ENCODE peak calls at places on chromosomes 2 and 18, in four cellular contexts. One of them, this sample, is unnamed.

GRCh38 chr2:11128258-11128951 is 26.9 kb upstream of the SLC66A3 start:
- DNase-seq in A549: no peak
- DNase-seq in H1: no peak
- DNase-seq in stomach: no peak
- DNase-seq in this sample: no peak

GRCh38 chr2:102891261-102891660 is 129.4 kb downstream of the TMEM182 start:
- DNase-seq in A549: no peak
- DNase-seq in H1: no peak
- DNase-seq in stomach: no peak
- DNase-seq in this sample: no peak

GRCh38 chr2:137237055-137237454 is 471.7 kb downstream of the THSD7B start:
- DNase-seq in A549: no peak
- DNase-seq in H1: no peak
- DNase-seq in stomach: no peak
- DNase-seq in this sample: no peak

GRCh38 chr2:221969087-221969829 is 329.5 kb downstream of the PAX3 start:
- DNase-seq in A549: peak
- DNase-seq in H1: no peak
- DNase-seq in stomach: peak
- DNase-seq in this sample: no peak

GRCh38 chr18:54147439-54147838 is 77.0 kb downstream of the MBD2 start:
- DNase-seq in A549: no peak
- DNase-seq in H1: no peak
- DNase-seq in stomach: no peak
- DNase-seq in this sample: no peak

GRCh38 chr2:15733867-15734765 is 142.4 kb downstream of the DDX1 start:
- DNase-seq in A549: no peak
- DNase-seq in H1: no peak
- DNase-seq in stomach: peak
- DNase-seq in this sample: no peak

GRCh38 chr2:171813126-171813525 is 80.9 kb downstream of the SLC25A12 start:
- DNase-seq in A549: no peak
- DNase-seq in H1: no peak
- DNase-seq in stomach: no peak
- DNase-seq in this sample: no peak

GRCh38 chr2:38154395-38154794 is 78.4 kb upstream of the CYP1B1 start:
- DNase-seq in A549: no peak
- DNase-seq in H1: no peak
- DNase-seq in stomach: no peak
- DNase-seq in this sample: no peak

GRCh38 chr18:5178519-5178918 is 18.5 kb downstream of the AKAIN1 start:
- DNase-seq in A549: no peak
- DNase-seq in H1: no peak
- DNase-seq in stomach: no peak
- DNase-seq in this sample: no peak

GRCh38 chr2:144454466-144455287 is 65.2 kb downstream of the ZEB2 start:
- DNase-seq in A549: no peak
- DNase-seq in H1: no peak
- DNase-seq in stomach: no peak
- DNase-seq in this sample: no peak

GRCh38 chr2:157106950-157107349 is 150.6 kb upstream of the GALNT5 start:
- DNase-seq in A549: no peak
- DNase-seq in H1: no peak
- DNase-seq in stomach: no peak
- DNase-seq in this sample: no peak

GRCh38 chr2:231985823-231986261 is 24.3 kb downstream of the DIS3L2 start:
- DNase-seq in A549: no peak
- DNase-seq in H1: peak
- DNase-seq in stomach: no peak
- DNase-seq in this sample: no peak

GRCh38 chr2:182020319-182021055 is 34.8 kb downstream of the PPP1R1C start:
- DNase-seq in A549: no peak
- DNase-seq in H1: no peak
- DNase-seq in stomach: no peak
- DNase-seq in this sample: no peak

GRCh38 chr2:28654286-28654980 is 97.2 kb upstream of the PPP1CB start:
- DNase-seq in A549: no peak
- DNase-seq in H1: no peak
- DNase-seq in stomach: no peak
- DNase-seq in this sample: no peak

GRCh38 chr2:217262916-217263315 is 403.1 kb upstream of the TNP1 start:
- DNase-seq in A549: no peak
- DNase-seq in H1: no peak
- DNase-seq in stomach: no peak
- DNase-seq in this sample: no peak

GRCh38 chr2:190410171-190410570 is 2.0 kb downstream of the MFSD6 start:
- DNase-seq in A549: no peak
- DNase-seq in H1: no peak
- DNase-seq in stomach: no peak
- DNase-seq in this sample: no peak

GRCh38 chr2:7448578-7449264 is 531.5 kb downstream of the RNF144A start:
- DNase-seq in A549: no peak
- DNase-seq in H1: no peak
- DNase-seq in stomach: no peak
- DNase-seq in this sample: no peak

GRCh38 chr2:196566969-196567666 is 72.4 kb upstream of the CCDC150 start:
- DNase-seq in A549: no peak
- DNase-seq in H1: no peak
- DNase-seq in stomach: no peak
- DNase-seq in this sample: no peak

GRCh38 chr2:168210216-168210897 is 37.0 kb downstream of the STK39 start:
- DNase-seq in A549: no peak
- DNase-seq in H1: no peak
- DNase-seq in stomach: no peak
- DNase-seq in this sample: no peak

GRCh38 chr18:79576686-79577351 is 102.8 kb upstream of the CTDP1 start:
- DNase-seq in A549: no peak
- DNase-seq in H1: peak
- DNase-seq in stomach: peak
- DNase-seq in this sample: peak

GRCh38 chr18:47036298-47036874 is 965 bp upstream of the ELOA2 start:
- DNase-seq in A549: peak
- DNase-seq in H1: no peak
- DNase-seq in stomach: no peak
- DNase-seq in this sample: no peak

GRCh38 chr2:74186038-74186437 is 7.4 kb upstream of the MOB1A start:
- DNase-seq in A549: no peak
- DNase-seq in H1: no peak
- DNase-seq in stomach: no peak
- DNase-seq in this sample: no peak

GRCh38 chr2:173221937-173222594 is 132.6 kb upstream of the CDCA7 start:
- DNase-seq in A549: no peak
- DNase-seq in H1: no peak
- DNase-seq in stomach: no peak
- DNase-seq in this sample: no peak

GRCh38 chr2:142052220-142052863 is 78.5 kb downstream of the LRP1B start:
- DNase-seq in A549: no peak
- DNase-seq in H1: no peak
- DNase-seq in stomach: no peak
- DNase-seq in this sample: no peak

GRCh38 chr2:225468131-225468530 is 68.6 kb downstream of the NYAP2 start:
- DNase-seq in A549: no peak
- DNase-seq in H1: no peak
- DNase-seq in stomach: no peak
- DNase-seq in this sample: no peak

GRCh38 chr2:143604172-143604571 is 475.0 kb downstream of the ARHGAP15 start:
- DNase-seq in A549: no peak
- DNase-seq in H1: no peak
- DNase-seq in stomach: no peak
- DNase-seq in this sample: no peak

GRCh38 chr2:236714061-236714460 is 144.4 kb downstream of the ACKR3 start:
- DNase-seq in A549: no peak
- DNase-seq in H1: no peak
- DNase-seq in stomach: no peak
- DNase-seq in this sample: no peak

GRCh38 chr2:231597014-231597611 is 4.4 kb downstream of the TEX44 start:
- DNase-seq in A549: no peak
- DNase-seq in H1: no peak
- DNase-seq in stomach: no peak
- DNase-seq in this sample: no peak

GRCh38 chr18:75003089-75003488 is 205.8 kb downstream of the PTGR3 start:
- DNase-seq in A549: no peak
- DNase-seq in H1: no peak
- DNase-seq in stomach: no peak
- DNase-seq in this sample: no peak

GRCh38 chr2:141439524-141439923 is 691.3 kb downstream of the LRP1B start:
- DNase-seq in A549: no peak
- DNase-seq in H1: no peak
- DNase-seq in stomach: no peak
- DNase-seq in this sample: no peak

GRCh38 chr18:58285731-58286130 is 241.7 kb downstream of the NEDD4L start:
- DNase-seq in A549: no peak
- DNase-seq in H1: no peak
- DNase-seq in stomach: no peak
- DNase-seq in this sample: no peak

GRCh38 chr2:235829726-235830125 is 335.9 kb downstream of the AGAP1 start:
- DNase-seq in A549: no peak
- DNase-seq in H1: no peak
- DNase-seq in stomach: no peak
- DNase-seq in this sample: peak

GRCh38 chr2:204019572-204020501 is 83.3 kb downstream of the ICOS start:
- DNase-seq in A549: peak
- DNase-seq in H1: no peak
- DNase-seq in stomach: no peak
- DNase-seq in this sample: no peak

GRCh38 chr2:176769499-176770350 is 442.9 kb upstream of the HNRNPA3 start:
- DNase-seq in A549: no peak
- DNase-seq in H1: no peak
- DNase-seq in stomach: no peak
- DNase-seq in this sample: no peak

GRCh38 chr2:198615972-198616371 is 811.6 kb downstream of the PLCL1 start:
- DNase-seq in A549: no peak
- DNase-seq in H1: no peak
- DNase-seq in stomach: no peak
- DNase-seq in this sample: no peak
- TF ChIP-seq EP300 in A549: no peak
- TF ChIP-seq EP300 in H1: no peak
- TF ChIP-seq EP300 in stomach: no peak
- TF ChIP-seq EP300 in this sample: no peak

GRCh38 chr18:55875330-55875933 is 287.4 kb upstream of the TCF4 start:
- DNase-seq in A549: no peak
- DNase-seq in H1: no peak
- DNase-seq in stomach: no peak
- DNase-seq in this sample: no peak

GRCh38 chr18:55877321-55877720 is 289.3 kb upstream of the TCF4 start:
- DNase-seq in A549: no peak
- DNase-seq in H1: no peak
- DNase-seq in stomach: no peak
- DNase-seq in this sample: no peak

GRCh38 chr18:55879331-55879730 is 291.3 kb upstream of the TCF4 start:
- DNase-seq in A549: no peak
- DNase-seq in H1: no peak
- DNase-seq in stomach: no peak
- DNase-seq in this sample: no peak

GRCh38 chr18:55878224-55878623 is 290.2 kb upstream of the TCF4 start:
- DNase-seq in A549: no peak
- DNase-seq in H1: no peak
- DNase-seq in stomach: no peak
- DNase-seq in this sample: no peak

GRCh38 chr18:55876254-55876653 is 288.3 kb upstream of the TCF4 start:
- DNase-seq in A549: no peak
- DNase-seq in H1: no peak
- DNase-seq in stomach: no peak
- DNase-seq in this sample: no peak
- TF ChIP-seq EP300 in A549: no peak
- TF ChIP-seq EP300 in H1: no peak
- TF ChIP-seq EP300 in stomach: no peak
- TF ChIP-seq EP300 in this sample: no peak

DNA sequence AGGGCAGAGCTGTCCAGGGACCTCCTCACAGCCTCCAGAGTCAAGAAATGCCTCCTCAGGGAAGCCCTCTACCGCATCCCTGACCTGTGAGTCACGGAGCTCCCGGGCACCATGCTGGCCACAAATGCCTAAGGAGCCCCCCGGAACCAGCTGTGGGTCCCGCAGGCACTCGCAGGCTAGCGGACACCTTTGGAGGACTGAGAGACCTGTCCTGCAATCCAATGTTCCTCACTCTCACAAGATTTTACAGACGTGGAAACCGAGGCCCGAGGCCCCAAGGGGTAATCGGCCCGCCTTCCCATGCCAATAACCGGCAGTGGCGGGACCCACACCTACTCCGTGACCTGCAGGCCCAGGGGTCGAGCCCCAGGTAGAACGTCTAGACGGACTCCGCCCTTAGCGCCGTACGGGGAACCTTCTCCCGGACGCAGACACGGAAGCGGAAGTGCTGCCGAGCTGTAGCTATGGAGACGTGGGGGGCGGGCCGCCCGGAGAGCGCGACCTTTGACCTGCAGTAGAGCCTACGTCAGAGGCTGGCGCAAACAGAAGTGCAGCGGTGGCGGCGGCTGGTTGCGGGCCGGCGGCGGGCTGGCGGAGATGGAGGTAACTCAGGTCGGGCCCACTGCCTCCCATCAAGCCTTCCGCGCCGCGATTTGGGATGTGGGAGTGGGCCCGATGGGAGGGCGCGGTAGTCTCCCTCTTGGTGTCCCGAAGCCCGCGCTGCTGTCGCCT is at the start of gene GCC2:
- DNase-seq in A549: peak
- DNase-seq in H1: peak
- DNase-seq in stomach: peak
- DNase-seq in this sample: peak
- TF ChIP-seq EP300 in A549: no peak
- TF ChIP-seq EP300 in H1: no peak
- TF ChIP-seq EP300 in stomach: peak
- TF ChIP-seq EP300 in this sample: no peak

GRCh38 chr2:75328156-75328555 is 128.8 kb upstream of the TACR1 start:
- DNase-seq in A549: no peak
- DNase-seq in H1: no peak
- DNase-seq in stomach: no peak
- DNase-seq in this sample: no peak

GRCh38 chr2:75326645-75327044 is 127.3 kb upstream of the TACR1 start:
- DNase-seq in A549: no peak
- DNase-seq in H1: no peak
- DNase-seq in stomach: no peak
- DNase-seq in this sample: no peak

GRCh38 chr2:75325594-75325993 is 126.3 kb upstream of the TACR1 start:
- DNase-seq in A549: no peak
- DNase-seq in H1: no peak
- DNase-seq in stomach: no peak
- DNase-seq in this sample: no peak

GRCh38 chr2:75324716-75325291 is 125.5 kb upstream of the TACR1 start:
- DNase-seq in A549: no peak
- DNase-seq in H1: no peak
- DNase-seq in stomach: no peak
- DNase-seq in this sample: no peak

DNA sequence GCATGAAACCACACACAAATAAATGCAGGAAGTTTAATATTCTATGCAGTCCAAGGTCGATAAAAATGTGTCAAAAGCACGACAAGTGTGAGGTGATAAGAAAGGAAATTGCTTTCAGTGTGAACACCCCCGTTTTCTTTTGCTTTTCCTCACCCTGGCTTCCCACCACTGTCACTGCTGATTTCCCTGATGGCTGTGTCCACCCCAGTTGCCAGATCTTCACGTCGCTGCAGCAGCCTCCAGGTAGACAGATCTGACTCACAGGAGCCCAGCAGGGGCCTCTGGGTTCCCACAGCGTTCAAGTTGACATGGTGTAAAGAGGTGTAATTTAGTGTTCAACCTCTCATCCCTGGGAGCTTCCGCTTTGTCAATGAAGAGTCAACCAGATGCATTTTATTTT is 128.0 kb upstream of the TACR1 start:
- DNase-seq in A549: no peak
- DNase-seq in H1: no peak
- DNase-seq in stomach: no peak
- DNase-seq in this sample: no peak
- TF ChIP-seq EP300 in A549: no peak
- TF ChIP-seq EP300 in H1: no peak
- TF ChIP-seq EP300 in stomach: no peak
- TF ChIP-seq EP300 in this sample: no peak